ENCODE peak calls at places on chromosomes 2 and 18, in eight cellular contexts. One of them, this sample, is unnamed.

GRCh38 chr2:100166701-100167100 is 24.3 kb upstream of the AFF3 start:
- DNase-seq in tibial nerve: no peak
- DNase-seq in heart left ventricle: no peak
- DNase-seq in A673: no peak
- DNase-seq in lung: no peak
- DNase-seq in progenitor cell of endocrine pancreas: no peak
- DNase-seq in GM06990: no peak
- DNase-seq in esophagus squamous epithelium: no peak
- DNase-seq in this sample: no peak

GRCh38 chr2:215425021-215425782 is 10.7 kb downstream of the FN1 start:
- DNase-seq in tibial nerve: no peak
- DNase-seq in heart left ventricle: no peak
- DNase-seq in A673: no peak
- DNase-seq in lung: no peak
- DNase-seq in progenitor cell of endocrine pancreas: no peak
- DNase-seq in GM06990: no peak
- DNase-seq in esophagus squamous epithelium: no peak
- DNase-seq in this sample: no peak

GRCh38 chr18:45056907-45057306 is 376.2 kb downstream of the SETBP1 start:
- DNase-seq in tibial nerve: no peak
- DNase-seq in heart left ventricle: no peak
- DNase-seq in A673: no peak
- DNase-seq in lung: no peak
- DNase-seq in progenitor cell of endocrine pancreas: no peak
- DNase-seq in GM06990: no peak
- DNase-seq in esophagus squamous epithelium: no peak
- DNase-seq in this sample: no peak

GRCh38 chr2:122236152-122236892 is 480.9 kb downstream of the TSN start:
- DNase-seq in tibial nerve: no peak
- DNase-seq in heart left ventricle: no peak
- DNase-seq in A673: peak
- DNase-seq in lung: peak
- DNase-seq in progenitor cell of endocrine pancreas: no peak
- DNase-seq in GM06990: no peak
- DNase-seq in esophagus squamous epithelium: no peak
- DNase-seq in this sample: no peak

GRCh38 chr2:63699549-63699839 is 110.7 kb downstream of the MDH1 start:
- DNase-seq in tibial nerve: no peak
- DNase-seq in heart left ventricle: no peak
- DNase-seq in A673: no peak
- DNase-seq in lung: no peak
- DNase-seq in progenitor cell of endocrine pancreas: no peak
- DNase-seq in GM06990: no peak
- DNase-seq in esophagus squamous epithelium: no peak
- DNase-seq in this sample: no peak

GRCh38 chr2:237542001-237542704 is 24.2 kb upstream of the PRLH start:
- DNase-seq in tibial nerve: no peak
- DNase-seq in heart left ventricle: no peak
- DNase-seq in A673: no peak
- DNase-seq in lung: no peak
- DNase-seq in progenitor cell of endocrine pancreas: no peak
- DNase-seq in GM06990: no peak
- DNase-seq in esophagus squamous epithelium: no peak
- DNase-seq in this sample: no peak

GRCh38 chr2:5190023-5190422 is 502.2 kb upstream of the SOX11 start:
- DNase-seq in tibial nerve: no peak
- DNase-seq in heart left ventricle: no peak
- DNase-seq in A673: peak
- DNase-seq in lung: no peak
- DNase-seq in progenitor cell of endocrine pancreas: no peak
- DNase-seq in GM06990: no peak
- DNase-seq in esophagus squamous epithelium: no peak
- DNase-seq in this sample: no peak

GRCh38 chr2:62382122-62382521 is 123.9 kb downstream of the TMEM17 start:
- DNase-seq in tibial nerve: no peak
- DNase-seq in heart left ventricle: no peak
- DNase-seq in A673: no peak
- DNase-seq in lung: no peak
- DNase-seq in progenitor cell of endocrine pancreas: no peak
- DNase-seq in GM06990: no peak
- DNase-seq in esophagus squamous epithelium: no peak
- DNase-seq in this sample: no peak

GRCh38 chr18:77209587-77209986 is 40.1 kb upstream of the GALR1 start:
- DNase-seq in tibial nerve: no peak
- DNase-seq in heart left ventricle: no peak
- DNase-seq in A673: no peak
- DNase-seq in lung: no peak
- DNase-seq in progenitor cell of endocrine pancreas: no peak
- DNase-seq in GM06990: no peak
- DNase-seq in esophagus squamous epithelium: no peak
- DNase-seq in this sample: no peak

GRCh38 chr2:161112885-161113284 is 47.3 kb upstream of the TANK start:
- DNase-seq in tibial nerve: no peak
- DNase-seq in heart left ventricle: no peak
- DNase-seq in A673: no peak
- DNase-seq in lung: no peak
- DNase-seq in progenitor cell of endocrine pancreas: no peak
- DNase-seq in GM06990: no peak
- DNase-seq in esophagus squamous epithelium: no peak
- DNase-seq in this sample: no peak

GRCh38 chr2:238059505-238059904 is 1.3 kb upstream of the SCLY start:
- DNase-seq in tibial nerve: no peak
- DNase-seq in heart left ventricle: no peak
- DNase-seq in A673: no peak
- DNase-seq in lung: no peak
- DNase-seq in progenitor cell of endocrine pancreas: no peak
- DNase-seq in GM06990: no peak
- DNase-seq in esophagus squamous epithelium: no peak
- DNase-seq in this sample: no peak

GRCh38 chr2:66869076-66869475 is 434.2 kb downstream of the MEIS1 start:
- DNase-seq in tibial nerve: no peak
- DNase-seq in heart left ventricle: no peak
- DNase-seq in A673: no peak
- DNase-seq in lung: no peak
- DNase-seq in progenitor cell of endocrine pancreas: no peak
- DNase-seq in GM06990: no peak
- DNase-seq in esophagus squamous epithelium: no peak
- DNase-seq in this sample: no peak

GRCh38 chr18:49898421-49898820 is 85.1 kb upstream of the ACAA2 start:
- DNase-seq in tibial nerve: peak
- DNase-seq in heart left ventricle: peak
- DNase-seq in A673: peak
- DNase-seq in lung: peak
- DNase-seq in progenitor cell of endocrine pancreas: peak
- DNase-seq in GM06990: no peak
- DNase-seq in esophagus squamous epithelium: no peak
- DNase-seq in this sample: peak

GRCh38 chr2:85847051-85847588 is 41.7 kb downstream of the ST3GAL5 start:
- DNase-seq in tibial nerve: no peak
- DNase-seq in heart left ventricle: no peak
- DNase-seq in A673: no peak
- DNase-seq in lung: no peak
- DNase-seq in progenitor cell of endocrine pancreas: no peak
- DNase-seq in GM06990: no peak
- DNase-seq in esophagus squamous epithelium: no peak
- DNase-seq in this sample: no peak

GRCh38 chr2:85846411-85846810 is 42.4 kb downstream of the ST3GAL5 start:
- DNase-seq in tibial nerve: no peak
- DNase-seq in heart left ventricle: no peak
- DNase-seq in A673: no peak
- DNase-seq in lung: no peak
- DNase-seq in progenitor cell of endocrine pancreas: no peak
- DNase-seq in GM06990: no peak
- DNase-seq in esophagus squamous epithelium: no peak
- DNase-seq in this sample: no peak

GRCh38 chr2:85840091-85840490 is 48.7 kb downstream of the ST3GAL5 start:
- DNase-seq in tibial nerve: no peak
- DNase-seq in heart left ventricle: no peak
- DNase-seq in A673: no peak
- DNase-seq in lung: no peak
- DNase-seq in progenitor cell of endocrine pancreas: no peak
- DNase-seq in GM06990: peak
- DNase-seq in esophagus squamous epithelium: no peak
- DNase-seq in this sample: no peak

GRCh38 chr2:85844486-85844885 is 44.3 kb downstream of the ST3GAL5 start:
- DNase-seq in tibial nerve: no peak
- DNase-seq in heart left ventricle: no peak
- DNase-seq in A673: no peak
- DNase-seq in lung: no peak
- DNase-seq in progenitor cell of endocrine pancreas: no peak
- DNase-seq in GM06990: no peak
- DNase-seq in esophagus squamous epithelium: no peak
- DNase-seq in this sample: no peak

DNA sequence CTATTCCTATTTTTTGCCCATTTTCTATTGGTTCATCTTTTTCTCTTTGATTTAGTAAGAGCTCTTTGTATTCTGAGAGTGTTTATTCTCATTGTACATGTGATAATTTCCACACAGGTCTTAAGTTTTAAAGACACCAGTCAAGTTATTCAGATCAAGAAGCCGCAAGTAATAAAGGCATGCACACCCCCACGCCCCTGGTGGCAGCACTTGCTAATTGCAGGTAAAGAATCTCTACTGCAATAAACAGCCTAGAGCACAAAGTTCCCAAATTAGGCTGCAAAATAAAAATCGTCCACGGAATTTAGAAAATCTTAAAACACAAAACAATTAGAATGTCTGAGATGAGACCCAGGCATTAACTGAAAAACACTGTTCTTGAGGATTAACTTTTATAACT is 45.2 kb downstream of the ST3GAL5 start:
- DNase-seq in tibial nerve: no peak
- DNase-seq in heart left ventricle: no peak
- DNase-seq in A673: peak
- DNase-seq in lung: no peak
- DNase-seq in progenitor cell of endocrine pancreas: no peak
- DNase-seq in GM06990: no peak
- DNase-seq in esophagus squamous epithelium: no peak
- DNase-seq in this sample: no peak
- TF ChIP-seq CTCF in tibial nerve: peak
- TF ChIP-seq CTCF in heart left ventricle: no peak
- TF ChIP-seq CTCF in A673: peak
- TF ChIP-seq CTCF in lung: no peak
- TF ChIP-seq CTCF in progenitor cell of endocrine pancreas: peak
- TF ChIP-seq CTCF in GM06990: peak
- TF ChIP-seq CTCF in esophagus squamous epithelium: peak
- TF ChIP-seq CTCF in this sample: peak

GRCh38 chr2:111691164-111691895 is 192.7 kb downstream of the ANAPC1 start:
- DNase-seq in tibial nerve: no peak
- DNase-seq in heart left ventricle: no peak
- DNase-seq in A673: no peak
- DNase-seq in lung: no peak
- DNase-seq in progenitor cell of endocrine pancreas: no peak
- DNase-seq in GM06990: no peak
- DNase-seq in esophagus squamous epithelium: no peak
- DNase-seq in this sample: no peak

GRCh38 chr2:111694690-111695089 is 189.3 kb downstream of the ANAPC1 start:
- DNase-seq in tibial nerve: no peak
- DNase-seq in heart left ventricle: peak
- DNase-seq in A673: peak
- DNase-seq in lung: no peak
- DNase-seq in progenitor cell of endocrine pancreas: no peak
- DNase-seq in GM06990: no peak
- DNase-seq in esophagus squamous epithelium: no peak
- DNase-seq in this sample: no peak

GRCh38 chr2:111689174-111689573 is 194.8 kb downstream of the ANAPC1 start:
- DNase-seq in tibial nerve: no peak
- DNase-seq in heart left ventricle: no peak
- DNase-seq in A673: no peak
- DNase-seq in lung: no peak
- DNase-seq in progenitor cell of endocrine pancreas: no peak
- DNase-seq in GM06990: no peak
- DNase-seq in esophagus squamous epithelium: no peak
- DNase-seq in this sample: no peak

GRCh38 chr2:111689899-111690298 is 194.1 kb downstream of the ANAPC1 start:
- DNase-seq in tibial nerve: no peak
- DNase-seq in heart left ventricle: no peak
- DNase-seq in A673: no peak
- DNase-seq in lung: no peak
- DNase-seq in progenitor cell of endocrine pancreas: no peak
- DNase-seq in GM06990: no peak
- DNase-seq in esophagus squamous epithelium: no peak
- DNase-seq in this sample: no peak

GRCh38 chr2:111692311-111692710 is 191.7 kb downstream of the ANAPC1 start:
- DNase-seq in tibial nerve: no peak
- DNase-seq in heart left ventricle: no peak
- DNase-seq in A673: no peak
- DNase-seq in lung: no peak
- DNase-seq in progenitor cell of endocrine pancreas: no peak
- DNase-seq in GM06990: no peak
- DNase-seq in esophagus squamous epithelium: no peak
- DNase-seq in this sample: no peak
- TF ChIP-seq CTCF in tibial nerve: no peak
- TF ChIP-seq CTCF in heart left ventricle: no peak
- TF ChIP-seq CTCF in A673: no peak
- TF ChIP-seq CTCF in lung: no peak
- TF ChIP-seq CTCF in progenitor cell of endocrine pancreas: peak
- TF ChIP-seq CTCF in GM06990: no peak
- TF ChIP-seq CTCF in esophagus squamous epithelium: no peak
- TF ChIP-seq CTCF in this sample: peak

DNA sequence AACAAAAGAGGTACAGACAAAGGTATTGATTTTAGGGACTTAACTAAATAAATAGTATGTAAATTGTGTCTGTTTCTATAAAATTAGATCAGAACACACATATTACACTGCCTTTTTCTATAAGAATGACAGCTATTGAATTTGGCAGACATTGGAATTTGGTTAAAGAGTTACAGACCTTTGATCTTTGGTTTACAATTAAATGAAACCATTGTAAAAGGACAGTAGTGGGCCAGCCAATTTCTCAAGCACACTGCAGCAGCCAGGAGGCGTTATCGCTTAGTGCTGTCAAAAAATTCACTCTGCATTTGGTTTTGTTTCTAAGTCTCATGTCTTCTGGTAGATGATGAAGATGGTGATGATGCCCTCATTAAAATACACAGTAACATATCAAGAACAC is 175.9 kb downstream of the NR4A2 start:
- DNase-seq in tibial nerve: no peak
- DNase-seq in heart left ventricle: no peak
- DNase-seq in A673: no peak
- DNase-seq in lung: no peak
- DNase-seq in progenitor cell of endocrine pancreas: no peak
- DNase-seq in GM06990: no peak
- DNase-seq in esophagus squamous epithelium: no peak
- DNase-seq in this sample: no peak
- TF ChIP-seq CTCF in tibial nerve: peak
- TF ChIP-seq CTCF in heart left ventricle: peak
- TF ChIP-seq CTCF in A673: peak
- TF ChIP-seq CTCF in lung: no peak
- TF ChIP-seq CTCF in progenitor cell of endocrine pancreas: no peak
- TF ChIP-seq CTCF in GM06990: no peak
- TF ChIP-seq CTCF in esophagus squamous epithelium: no peak
- TF ChIP-seq CTCF in this sample: no peak

DNA sequence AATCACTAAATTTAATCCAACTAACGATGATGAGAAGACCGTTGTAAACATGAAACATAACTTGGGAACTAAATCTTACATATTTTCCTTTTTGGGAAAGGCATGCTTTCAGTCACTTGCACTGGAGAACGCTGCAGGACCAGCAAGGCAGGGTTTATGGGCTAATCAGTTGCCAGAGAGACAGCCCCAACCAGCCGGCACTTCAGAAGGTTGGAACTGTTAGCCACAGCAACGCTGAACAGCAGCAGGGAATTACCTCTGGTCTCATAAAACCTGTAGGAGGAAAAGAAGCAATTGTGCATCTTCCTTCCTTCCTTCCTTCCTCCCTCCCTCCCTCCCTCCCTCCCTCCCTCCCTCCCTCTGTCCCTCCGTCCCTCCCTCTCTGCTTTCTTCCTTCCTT is 33.9 kb upstream of the SIX2 start:
- DNase-seq in tibial nerve: no peak
- DNase-seq in heart left ventricle: no peak
- DNase-seq in A673: no peak
- DNase-seq in lung: no peak
- DNase-seq in progenitor cell of endocrine pancreas: no peak
- DNase-seq in GM06990: no peak
- DNase-seq in esophagus squamous epithelium: no peak
- DNase-seq in this sample: no peak
- TF ChIP-seq CTCF in tibial nerve: no peak
- TF ChIP-seq CTCF in heart left ventricle: no peak
- TF ChIP-seq CTCF in A673: no peak
- TF ChIP-seq CTCF in lung: no peak
- TF ChIP-seq CTCF in progenitor cell of endocrine pancreas: no peak
- TF ChIP-seq CTCF in GM06990: no peak
- TF ChIP-seq CTCF in esophagus squamous epithelium: no peak
- TF ChIP-seq CTCF in this sample: no peak

This sample was measured in endothelial cell.